ENCODE peak calls at places on chromosomes 7 and 10, in five cellular contexts. X is astrocyte, O is GM23248, E is mesenchymal stem cell, H is PC-3. W is an unnamed sample.

GRCh38 chr10:31697271-31698168 is 231.1 kb downstream of the ARHGAP12 start:
- DNase-seq in X (peak), O (peak), E (peak), H (peak), W (no peak)

GRCh38 chr10:52940921-52941320 is 168.3 kb upstream of the MBL2 start:
- DNase-seq in X (no peak), O (no peak), E (no peak), H (no peak), W (no peak)

GRCh38 chr10:96299383-96299782 is 4.9 kb upstream of the DNTT start:
- DNase-seq in X (no peak), O (no peak), E (no peak), H (no peak), W (no peak)

GRCh38 chr10:123864923-123865322 is 26.7 kb downstream of the CPXM2 start:
- DNase-seq in X (no peak), O (no peak), E (no peak), H (no peak), W (no peak)

GRCh38 chr10:47021850-47022249 is 110.6 kb downstream of the PTPN20 start:
- DNase-seq in X (no peak), O (no peak), E (no peak), H (no peak), W (no peak)

GRCh38 chr7:113561446-113561845 is 357.4 kb downstream of the PPP1R3A start:
- DNase-seq in X (peak), O (peak), E (no peak), H (no peak), W (no peak)

GRCh38 chr10:36534471-36535002 is 590.9 kb upstream of the ANKRD30A start:
- DNase-seq in X (peak), O (peak), E (peak), H (peak), W (peak)

GRCh38 chr7:30249986-30250774 is 34.2 kb upstream of the ZNRF2 start:
- DNase-seq in X (no peak), O (no peak), E (no peak), H (no peak), W (no peak)

GRCh38 chr10:115696747-115697146 is 576.3 kb downstream of the GFRA1 start:
- DNase-seq in X (no peak), O (no peak), E (no peak), H (no peak), W (no peak)

GRCh38 chr10:77309103-77310013 is 328.2 kb downstream of the KCNMA1 start:
- DNase-seq in X (no peak), O (no peak), E (no peak), H (no peak), W (no peak)

GRCh38 chr10:44975487-44976331 is 2.9 kb downstream of the DEPP1 start:
- DNase-seq in X (peak), O (peak), E (peak), H (peak), W (no peak)

GRCh38 chr10:121668336-121669009 is 70.2 kb upstream of the FGFR2 start:
- DNase-seq in X (peak), O (no peak), E (no peak), H (no peak), W (no peak)
- H3K4me3 ChIP-seq in X (no peak), O (no peak), E (no peak), H (no peak), W (no peak)

DNA sequence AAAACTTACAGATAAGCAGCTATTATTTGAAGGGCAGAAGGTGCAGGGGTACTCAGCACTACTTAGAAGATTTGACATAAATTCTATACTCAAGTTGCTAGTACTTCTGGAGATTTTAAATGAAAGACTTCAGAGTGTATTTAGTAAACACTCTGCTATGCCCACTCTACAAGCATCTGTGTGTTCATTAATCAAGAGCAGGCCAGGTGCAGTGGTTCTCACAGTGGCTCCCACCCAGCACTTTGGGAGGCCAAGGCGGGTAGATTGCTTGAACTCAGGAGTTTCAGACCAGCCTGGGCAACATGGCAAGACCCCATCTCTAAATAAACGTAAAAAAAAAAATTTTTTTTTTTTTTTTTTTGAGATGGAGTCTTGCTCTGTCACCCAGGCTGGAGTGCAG is 38.9 kb upstream of the TOMM7 start:
- DNase-seq in X (no peak), O (no peak), E (no peak), H (no peak), W (peak)
- H3K27ac ChIP-seq in X (no peak), O (no peak), E (no peak), H (no peak), W (no peak)

GRCh38 chr7:96547371-96547811 is 162.3 kb downstream of the SEM1 start:
- DNase-seq in X (no peak), O (no peak), E (no peak), H (peak), W (no peak)
- H3K4me2 ChIP-seq in X (no peak), O (no peak), E (no peak), H (peak), W (no peak)

DNA sequence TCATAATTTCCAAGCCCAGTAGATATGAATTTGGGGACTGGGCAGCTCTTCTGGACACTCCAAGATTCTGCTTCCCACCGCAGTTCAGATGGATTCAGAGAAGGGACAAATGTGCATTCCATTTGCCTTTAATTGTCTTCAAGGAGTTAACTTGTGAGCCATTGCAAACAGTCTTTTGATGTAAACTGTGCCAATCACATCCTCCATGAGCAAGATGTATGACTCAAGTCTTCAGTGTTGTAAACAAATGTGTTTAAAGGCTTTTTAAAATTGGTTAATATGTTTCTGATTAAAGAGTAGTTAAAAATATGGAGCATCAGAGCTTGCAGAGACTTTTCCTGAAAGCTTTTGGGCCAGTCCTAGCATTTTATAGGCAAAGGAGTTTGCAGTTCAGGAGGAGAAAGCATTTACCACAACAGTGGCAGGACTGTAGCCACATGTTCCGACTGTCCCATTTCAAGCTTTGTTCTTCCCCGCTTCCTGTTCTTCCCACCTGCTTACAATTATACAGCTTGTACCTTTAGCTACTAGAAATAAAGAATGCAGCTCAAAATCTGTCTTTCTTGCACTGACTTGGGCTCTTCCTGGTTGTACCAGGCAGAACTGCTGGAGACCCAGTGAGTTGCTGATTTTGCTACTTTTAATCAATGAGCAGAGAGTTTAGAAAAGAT is 6.2 kb downstream of the SLC18A2 start:
- DNase-seq in X (no peak), O (peak), E (no peak), H (no peak), W (peak)
- H3K4me3 ChIP-seq in X (no peak), O (no peak), E (no peak), H (no peak), W (no peak)

W was measured in Karpas-422.